ENCODE peak calls at places on chromosomes 13 and 19, in eight cellular contexts. Q is AG04450, Z is left colon, U is ascending aorta, A is NCI-H1105, K is ELR, I is NCI-H2081, J is M059J. G is an unnamed sample.

GRCh38 chr13:111006508-111007031 is 91.7 kb upstream of the ANKRD10 start:
- DNase-seq in U (peak), Q (no peak), K (peak), A (no peak), Z (peak), I (no peak), J (peak), G (peak)

GRCh38 chr13:94309997-94310842 is 169.3 kb downstream of the DCT start:
- DNase-seq in Q (peak), K (peak), J (peak), U (no peak), Z (no peak), A (no peak), I (no peak), G (peak)

GRCh38 chr19:54506079-54506478 is 3.4 kb downstream of the LAIR2 start:
- DNase-seq in U (no peak), Q (no peak), I (no peak), A (no peak), Z (no peak), J (peak), K (no peak), G (no peak)

GRCh38 chr13:91546865-91547264 is 148.4 kb downstream of the GPC5 start:
- DNase-seq in Q (no peak), J (no peak), I (no peak), A (no peak), U (no peak), Z (no peak), K (no peak), G (no peak)

GRCh38 chr13:19888799-19889198 is 25.4 kb upstream of the ZMYM5 start:
- DNase-seq in U (no peak), I (no peak), J (peak), K (peak), A (no peak), Q (no peak), Z (no peak), G (peak)

GRCh38 chr19:46984077-46985010 is 35.3 kb upstream of the NPAS1 start:
- DNase-seq in A (peak), I (peak), Z (no peak), U (peak), K (peak), Q (no peak), J (peak), G (peak)

GRCh38 chr13:109577191-109577700 is 209.1 kb downstream of the IRS2 start:
- DNase-seq in Z (no peak), U (no peak), I (no peak), J (no peak), A (no peak), K (no peak), Q (no peak), G (no peak)

GRCh38 chr19:1469936-1470863 is 8.8 kb downstream of the C19orf25 start:
- DNase-seq in Q (no peak), Z (peak), I (peak), A (peak), J (no peak), U (no peak), K (peak), G (peak)

GRCh38 chr19:58353717-58354477 is 605 bp upstream of the A1BG start:
- DNase-seq in J (no peak), K (no peak), U (no peak), I (no peak), A (no peak), Z (no peak), Q (no peak), G (no peak)

GRCh38 chr19:8004001-8004400 is 1.4 kb downstream of the ELAVL1 start:
- DNase-seq in K (no peak), I (no peak), A (no peak), Q (no peak), J (no peak), U (no peak), Z (no peak), G (no peak)